ENCODE peak calls at places on chromosomes 5 and 9, in five cellular contexts. A is GM23248, J is MM.1S, Z is fibroblast of lung, D is mammary epithelial cell. L is an unnamed sample.

GRCh38 chr5:151020304-151021031 is at the start of gene GPX3:
- DNase-seq in Z (peak; percentile 53), A (peak; percentile 51), D (no peak), J (no peak), L (peak; percentile 32)

GRCh38 chr5:43305948-43306563 is 7.2 kb downstream of the HMGCS1 start:
- DNase-seq in J (peak; percentile 83), Z (peak; percentile 87), D (no peak), A (peak; percentile 78), L (peak; percentile 42)

GRCh38 chr5:171055881-171056454 is 194.2 kb downstream of the RANBP17 start:
- DNase-seq in Z (peak; percentile 10), A (no peak), J (no peak), D (no peak), L (no peak)

GRCh38 chr5:81650992-81651391 is 99.9 kb downstream of the SSBP2 start:
- DNase-seq in D (no peak), Z (peak; percentile 8), A (no peak), J (no peak), L (no peak)

GRCh38 chr5:171623551-171624097 is 162.0 kb upstream of the SMIM23 start:
- DNase-seq in J (no peak), D (no peak), A (no peak), Z (no peak), L (no peak)

GRCh38 chr9:38390442-38390841 is 2.1 kb upstream of the ALDH1B1 start:
- DNase-seq in D (no peak), Z (no peak), J (no peak), A (no peak), L (no peak)

GRCh38 chr9:136193127-136193890 is 11.6 kb downstream of the LHX3 start:
- DNase-seq in D (no peak), J (no peak), A (no peak), Z (no peak), L (no peak)

GRCh38 chr9:106632621-106633020 is 230.3 kb upstream of the ZNF462 start:
- DNase-seq in Z (no peak), A (no peak), D (peak; percentile 65), J (no peak), L (no peak)

GRCh38 chr9:120934271-120934670 is 7.7 kb upstream of the TRAF1 start:
- DNase-seq in A (no peak), J (no peak), Z (no peak), D (no peak), L (no peak)

GRCh38 chr9:17005085-17005484 is 129.8 kb upstream of the CNTLN start:
- DNase-seq in J (no peak), A (peak; percentile 89), D (no peak), Z (peak; percentile 87), L (peak; percentile 20)

GRCh38 chr9:83059417-83059816 is 3.5 kb downstream of the RASEF start:
- DNase-seq in A (no peak), Z (no peak), J (no peak), D (peak; percentile 27), L (no peak)

GRCh38 chr5:142845954-142846398 is 75.8 kb downstream of the ARHGAP26 start:
- DNase-seq in D (no peak), Z (no peak), A (no peak), J (peak; percentile 42), L (no peak)

GRCh38 chr5:6700074-6700685 is 13.1 kb upstream of the TENT4A start:
- DNase-seq in A (no peak), D (no peak), Z (no peak), J (no peak), L (peak; percentile 53)

GRCh38 chr5:179487145-179487544 is 63.2 kb upstream of the RUFY1 start:
- DNase-seq in J (no peak), A (no peak), D (no peak), Z (no peak), L (no peak)

GRCh38 chr5:9251379-9251980 is 294.4 kb downstream of the SEMA5A start:
- DNase-seq in D (peak; percentile 53), Z (peak; percentile 76), A (peak; percentile 57), J (no peak), L (peak; percentile 63)

GRCh38 chr9:114156658-114157421 is 1.5 kb downstream of the COL27A1 start:
- DNase-seq in A (peak; percentile 85), J (no peak), D (peak; percentile 63), Z (peak; percentile 85), L (peak; percentile 85)

GRCh38 chr9:120646943-120647342 is 67.0 kb upstream of the CDK5RAP2 start:
- DNase-seq in D (no peak), J (no peak), Z (no peak), A (no peak), L (no peak)

GRCh38 chr5:132272341-132273210 is 15.1 kb downstream of the PDLIM4 start:
- DNase-seq in J (peak; percentile 36), D (no peak), Z (peak; percentile 49), A (peak; percentile 56), L (no peak)

GRCh38 chr5:124317471-124317870 is 429.0 kb downstream of the ZNF608 start:
- DNase-seq in J (no peak), A (no peak), D (no peak), Z (no peak), L (no peak)

GRCh38 chr5:54243483-54244080 is 66.8 kb downstream of the ARL15 start:
- DNase-seq in J (peak; percentile 21), A (peak; percentile 66), D (peak; percentile 20), Z (peak; percentile 59), L (peak; percentile 15)

GRCh38 chr5:32711693-32712462 is 757 bp downstream of the NPR3 start:
- DNase-seq in A (peak; percentile 85), D (peak; percentile 32), J (no peak), Z (peak; percentile 47), L (peak; percentile 42)

GRCh38 chr9:33946779-33947535 is 101.7 kb downstream of the UBAP2 start:
- DNase-seq in Z (peak; percentile 96), D (peak; percentile 87), J (no peak), A (peak; percentile 97), L (peak; percentile 98)

GRCh38 chr5:67147768-67148167 is 48.8 kb downstream of the CD180 start:
- DNase-seq in J (no peak), A (peak; percentile 26), D (no peak), Z (peak; percentile 73), L (peak; percentile 68)

GRCh38 chr5:15722305-15722704 is 222.3 kb downstream of the FBXL7 start:
- DNase-seq in Z (no peak), J (no peak), A (no peak), D (no peak), L (no peak)

GRCh38 chr5:159905496-159905895 is 10.8 kb upstream of the ADRA1B start:
- DNase-seq in Z (peak; percentile 48), D (peak; percentile 100), A (peak; percentile 92), J (peak; percentile 12), L (peak; percentile 99)

GRCh38 chr9:136029556-136029955 is 65.5 kb downstream of the NACC2 start:
- DNase-seq in A (no peak), J (no peak), D (no peak), Z (no peak), L (no peak)

GRCh38 chr9:135156525-135157510 is 69.3 kb downstream of the OLFM1 start:
- DNase-seq in A (peak; percentile 60), Z (peak; percentile 29), D (peak; percentile 9), J (peak; percentile 50), L (peak; percentile 20)

GRCh38 chr5:159965031-159965837 is 43.7 kb upstream of the TTC1 start:
- DNase-seq in A (peak; percentile 80), J (no peak), D (peak; percentile 29), Z (peak; percentile 67), L (peak; percentile 46)

GRCh38 chr5:137470111-137470920 is 28.8 kb downstream of the SPOCK1 start:
- DNase-seq in D (peak; percentile 97), J (no peak), A (peak; percentile 99), Z (peak; percentile 18), L (peak; percentile 99)

GRCh38 chr9:16150501-16150900 is 597.7 kb downstream of the CCDC171 start:
- DNase-seq in D (no peak), J (no peak), A (no peak), Z (no peak), L (no peak)

GRCh38 chr5:168302785-168303184 is 11.3 kb downstream of the WWC1 start:
- DNase-seq in Z (no peak), A (peak; percentile 65), D (peak; percentile 55), J (no peak), L (no peak)

GRCh38 chr9:124015661-124016131 is 4.1 kb downstream of the LHX2 start:
- DNase-seq in D (no peak), J (no peak), A (no peak), Z (no peak), L (no peak)
- H3K4me3 ChIP-seq in D (no peak overlapping the region), J (no peak overlapping the region), A (no peak overlapping the region), Z (no peak overlapping the region), L (no peak overlapping the region)

GRCh38 chr5:155727512-155728145 is 599.3 kb upstream of the SGCD start:
- DNase-seq in Z (no peak), D (peak; percentile 3), J (no peak), A (peak; percentile 18), L (no peak)

GRCh38 chr5:155728857-155729683 is 597.9 kb upstream of the SGCD start:
- DNase-seq in J (no peak), Z (peak; percentile 0), A (peak; percentile 53), D (peak; percentile 13), L (peak; percentile 2)

GRCh38 chr5:155728146-155728856 is 598.7 kb upstream of the SGCD start:
- DNase-seq in D (peak; percentile 34), Z (peak; percentile 15), A (peak; percentile 74), J (no peak), L (peak; percentile 47)

GRCh38 chr5:155732587-155733376 is 594.2 kb upstream of the SGCD start:
- DNase-seq in Z (no peak), A (no peak), D (no peak), J (no peak), L (no peak)

GRCh38 chr5:155729684-155730059 is 597.3 kb upstream of the SGCD start:
- DNase-seq in A (peak; percentile 18), Z (no peak), D (no peak), J (no peak), L (no peak)
- H3K4me2 ChIP-seq in A (no peak overlapping the region), Z (no peak overlapping the region), D (no peak overlapping the region), J (no peak overlapping the region), L (peak overlapping the region; percentile 81)

GRCh38 chr9:99103505-99103904 is 1.4 kb upstream of the TGFBR1 start:
- DNase-seq in J (no peak), A (peak; percentile 36), D (no peak), Z (no peak), L (no peak)
- H3K9ac ChIP-seq in J (no peak overlapping the region), A (peak overlapping the region; percentile 87), D (no peak overlapping the region), Z (no peak overlapping the region), L (peak overlapping the region; percentile 88)

GRCh38 chr5:107388111-107388861 is 282.5 kb downstream of the EFNA5 start:
- DNase-seq in J (no peak), D (peak; percentile 91), A (peak; percentile 90), Z (peak; percentile 86), L (peak; percentile 96)
- H3K4me3 ChIP-seq in J (no peak overlapping the region), D (no peak overlapping the region), A (peak overlapping the region; percentile 58), Z (no peak overlapping the region), L (peak overlapping the region; percentile 1)

DNA sequence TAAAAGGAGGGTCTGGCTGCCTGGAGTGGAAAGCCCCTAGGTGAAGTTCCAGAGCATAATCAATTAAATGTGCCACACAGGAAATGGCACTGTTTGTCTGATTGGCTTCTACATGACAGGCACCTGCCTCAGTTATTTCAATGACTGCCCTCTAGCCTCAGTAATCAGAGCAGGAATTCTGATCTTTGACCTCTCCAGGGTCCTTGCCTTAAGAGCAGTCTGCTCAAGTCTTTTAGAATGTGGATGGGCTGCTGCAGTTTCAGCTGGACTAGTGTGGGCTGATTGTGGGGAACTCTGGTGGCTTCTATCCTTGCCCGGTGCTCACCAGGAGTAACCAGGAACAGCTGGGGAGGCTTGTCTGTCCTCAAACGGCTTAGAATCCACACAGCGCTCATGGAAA is 98.9 kb downstream of the LIX1 start:
- DNase-seq in J (no peak), A (no peak), D (no peak), Z (no peak), L (no peak)
- H3K4me2 ChIP-seq in J (no peak overlapping the region), A (no peak overlapping the region), D (no peak overlapping the region), Z (no peak overlapping the region), L (no peak overlapping the region)

GRCh38 chr5:133994297-133994989 is 10.3 kb downstream of the VDAC1 start:
- DNase-seq in D (no peak), J (no peak), A (no peak), Z (no peak), L (no peak)
- H3K9ac ChIP-seq in D (no peak overlapping the region), J (no peak overlapping the region), A (no peak overlapping the region), Z (no peak overlapping the region), L (no peak overlapping the region)